ENCODE peak calls at places on chromosomes 11 and 22, in four cellular contexts. V, R, H and E are unnamed samples.

GRCh38 chr11:68354181-68354872 is 41.9 kb downstream of the LRP5 start:
- DNase-seq in V (no peak), R (peak; percentile 89), H (peak; percentile 44), E (peak; percentile 41)

GRCh38 chr11:1401656-1402221 is 12.0 kb downstream of the BRSK2 start:
- DNase-seq in V (peak; percentile 71), H (peak; percentile 33), R (peak; percentile 48), E (no peak)

GRCh38 chr11:88315981-88316441 is 21.5 kb downstream of the CTSC start:
- DNase-seq in R (no peak), H (no peak), V (no peak), E (no peak)

GRCh38 chr22:49657275-49657973 is 170.2 kb downstream of the BRD1 start:
- DNase-seq in V (peak; percentile 92), H (peak; percentile 96), R (no peak), E (no peak)

GRCh38 chr22:39446239-39446721 is 10.5 kb upstream of the MGAT3 start:
- DNase-seq in R (no peak), V (peak; percentile 53), H (no peak), E (no peak)

GRCh38 chr11:842370-843002 is at the start of the genes POLR2L and TSPAN4:
- DNase-seq in V (peak; percentile 95), R (peak; percentile 84), H (peak; percentile 85), E (no peak)

GRCh38 chr11:124812876-124813275 is 12.7 kb upstream of the MSANTD2 start:
- DNase-seq in R (no peak), H (peak; percentile 55), V (no peak), E (no peak)

GRCh38 chr11:68444566-68444965 is 16.0 kb upstream of the PPP6R3 start:
- DNase-seq in H (no peak), V (no peak), R (no peak), E (no peak)

GRCh38 chr22:49528420-49528720 is 299.3 kb downstream of the BRD1 start:
- DNase-seq in H (no peak), V (no peak), R (no peak), E (no peak)

GRCh38 chr22:19419464-19420178 is 11.9 kb downstream of the HIRA start:
- DNase-seq in H (no peak), V (peak; percentile 96), R (peak; percentile 17), E (no peak)

GRCh38 chr11:122101625-122102291 is 14.3 kb downstream of the BLID start:
- DNase-seq in H (peak; percentile 89), R (peak; percentile 85), V (no peak), E (no peak)

GRCh38 chr11:32829680-32830412 is at the start of gene PRRG4:
- DNase-seq in V (no peak), R (peak; percentile 16), H (no peak), E (no peak)

GRCh38 chr11:33635161-33635560 is 65.5 kb downstream of the C11orf91 start:
- DNase-seq in R (peak; percentile 58), H (no peak), V (no peak), E (no peak)

GRCh38 chr11:3833461-3833860 is 7.3 kb downstream of the RHOG start:
- DNase-seq in H (no peak), R (no peak), V (no peak), E (no peak)

GRCh38 chr11:102111787-102112653 is 1.8 kb downstream of the YAP1 start:
- DNase-seq in V (no peak), R (peak; percentile 94), H (peak; percentile 93), E (peak; percentile 65)

GRCh38 chr11:75532200-75532972 is 6.6 kb upstream of the GDPD5 start:
- DNase-seq in H (peak; percentile 76), V (peak; percentile 91), R (peak; percentile 41), E (no peak)

GRCh38 chr11:130831506-130832385 is 84.5 kb downstream of the SNX19 start:
- DNase-seq in R (peak; percentile 22), V (no peak), H (no peak), E (no peak)

GRCh38 chr11:94897330-94897768 is 76.0 kb downstream of the CWC15 start:
- DNase-seq in H (peak; percentile 61), R (peak; percentile 45), V (peak; percentile 58), E (no peak)

GRCh38 chr11:44622721-44623258 is 57.3 kb downstream of the CD82 start:
- DNase-seq in R (no peak), H (no peak), V (no peak), E (no peak)

GRCh38 chr11:43212279-43212678 is 99.5 kb upstream of the API5 start:
- DNase-seq in V (no peak), R (no peak), H (no peak), E (no peak)

GRCh38 chr22:33006220-33006954 is 51.8 kb downstream of the SYN3 start:
- DNase-seq in H (no peak), V (no peak), R (no peak), E (no peak)

GRCh38 chr11:80538040-80538439 is 1097.2 kb upstream of the TENM4 start:
- DNase-seq in R (no peak), V (no peak), H (no peak), E (no peak)
- H3K9me1 ChIP-seq in R (no peaks in the 10 kb centered on the region), V (no peaks in the 10 kb centered on the region), H (no peaks in the 10 kb centered on the region), E (no peaks in the 10 kb centered on the region)

GRCh38 chr22:42962295-42963230 is 52.4 kb downstream of the PACSIN2 start:
- DNase-seq in R (peak; percentile 47), V (peak; percentile 51), H (no peak), E (no peak)
- H3K9me1 ChIP-seq in R (peaks cover 33% of the 10 kb centered on the region), V (no peaks in the 10 kb centered on the region), H (no peaks in the 10 kb centered on the region), E (peaks cover 4% of the 10 kb centered on the region)

GRCh38 chr11:20023082-20023426 is 137.2 kb downstream of the DBX1 start:
- DNase-seq in R (no peak), V (no peak), H (no peak), E (no peak)
- H3K9me1 ChIP-seq in R (no peaks in the 10 kb centered on the region), V (no peaks in the 10 kb centered on the region), H (no peaks in the 10 kb centered on the region), E (no peaks in the 10 kb centered on the region)

DNA sequence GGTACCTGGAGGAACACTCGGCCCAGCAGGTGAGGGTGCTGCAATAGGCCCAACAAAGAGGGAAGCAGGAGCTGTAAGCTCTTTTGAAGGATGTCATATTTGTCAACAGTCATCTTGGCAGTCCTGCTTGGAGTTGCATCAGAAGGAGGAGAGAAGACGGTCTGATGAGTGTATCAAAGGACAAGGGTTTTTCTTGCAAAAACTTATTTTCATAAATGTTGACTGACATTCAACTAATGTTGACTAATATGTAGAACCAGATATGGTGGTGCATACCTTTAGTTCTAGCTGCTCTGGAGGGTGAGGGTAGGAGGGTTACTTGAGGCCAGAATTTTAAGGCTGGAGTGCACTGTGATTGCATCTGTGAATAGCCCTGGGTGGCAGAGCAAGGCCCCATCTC is 72.3 kb downstream of the CABIN1 start:
- DNase-seq in R (no peak), H (no peak), V (no peak), E (no peak)
- H3K9me1 ChIP-seq in R (peaks cover 8% of the 10 kb centered on the region), H (no peaks in the 10 kb centered on the region), V (peaks cover under 1% of the 10 kb centered on the region), E (no peaks in the 10 kb centered on the region)

GRCh38 chr11:132686827-132687370 is 845.4 kb downstream of the OPCML start:
- DNase-seq in H (peak; percentile 21), R (no peak), V (no peak), E (no peak)

GRCh38 chr11:132685174-132685611 is 847.1 kb downstream of the OPCML start:
- DNase-seq in H (no peak), V (no peak), R (peak; percentile 62), E (no peak)

GRCh38 chr11:132681971-132682370 is 850.3 kb downstream of the OPCML start:
- DNase-seq in V (no peak), R (no peak), H (no peak), E (no peak)

GRCh38 chr11:132683602-132684001 is 848.7 kb downstream of the OPCML start:
- DNase-seq in H (no peak), V (no peak), R (peak; percentile 14), E (no peak)
- H3K9me1 ChIP-seq in H (no peaks in the 10 kb centered on the region), V (no peaks in the 10 kb centered on the region), R (no peaks in the 10 kb centered on the region), E (no peaks in the 10 kb centered on the region)

GRCh38 chr22:41772645-41773044 is 27.8 kb upstream of the CCDC134 start:
- DNase-seq in V (no peak), H (no peak), R (peak; percentile 9), E (no peak)

GRCh38 chr22:41770715-41771452 is 29.6 kb upstream of the CCDC134 start:
- DNase-seq in H (no peak), V (no peak), R (no peak), E (no peak)

GRCh38 chr22:41772198-41772597 is 28.3 kb upstream of the CCDC134 start:
- DNase-seq in R (no peak), H (no peak), V (no peak), E (no peak)

GRCh38 chr22:41766476-41766875 is 34.0 kb upstream of the CCDC134 start:
- DNase-seq in H (no peak), V (no peak), R (no peak), E (no peak)

GRCh38 chr22:41768420-41768819 is 32.1 kb upstream of the CCDC134 start:
- DNase-seq in R (peak; percentile 34), V (no peak), H (peak; percentile 59), E (no peak)
- H3K9me1 ChIP-seq in R (no peaks in the 10 kb centered on the region), V (no peaks in the 10 kb centered on the region), H (no peaks in the 10 kb centered on the region), E (no peaks in the 10 kb centered on the region)